ENCODE peak calls at places on chromosomes 4 and X, in ten cellular contexts. M, Y, V, C, G, I, X, T, N and D are unnamed samples.

GRCh38 chr4:113447695-113448265 is 313.8 kb downstream of the CAMK2D start:
- DNase-seq in G (no peak), X (peak), I (no peak), V (no peak), M (no peak), C (no peak), T (no peak), Y (no peak), N (no peak), D (no peak)

GRCh38 chr4:56183344-56183959 is 203.8 kb downstream of the AASDH start:
- DNase-seq in M (no peak), V (no peak), T (peak), I (no peak), X (no peak), Y (no peak), N (no peak), C (no peak), G (no peak), D (no peak)

GRCh38 chr4:92035666-92036065 is 268.1 kb upstream of the GRID2 start:
- DNase-seq in M (peak), T (no peak), I (no peak), N (no peak), X (no peak), G (no peak), V (no peak), Y (no peak), C (no peak), D (no peak)

GRCh38 chr4:34850983-34851382 is 1393.3 kb downstream of the ARAP2 start:
- DNase-seq in I (no peak), X (no peak), M (peak), N (no peak), T (no peak), G (no peak), V (no peak), C (peak), Y (no peak), D (no peak)

GRCh38 chr4:182062936-182063335 is 180.3 kb upstream of the TENM3 start:
- DNase-seq in T (no peak), N (no peak), M (peak), V (no peak), Y (peak), I (no peak), C (peak), G (no peak), X (no peak), D (peak)

GRCh38 chr4:38583102-38583501 is 80.9 kb upstream of the KLF3 start:
- DNase-seq in G (no peak), C (no peak), T (no peak), V (no peak), N (no peak), X (peak), I (no peak), Y (no peak), M (no peak), D (no peak)

GRCh38 chrX:40503094-40503493 is 77.7 kb upstream of the ATP6AP2 start:
- DNase-seq in M (no peak), X (no peak), N (no peak), G (no peak), I (no peak), C (no peak), Y (no peak), T (no peak), V (no peak), D (no peak)

GRCh38 chrX:39985551-39985950 is 112.2 kb downstream of the BCOR start:
- DNase-seq in C (peak), M (peak), X (no peak), T (peak), N (no peak), Y (no peak), V (no peak), I (no peak), G (no peak), D (no peak)

GRCh38 chrX:25640276-25640675 is 497.9 kb upstream of the MAGEB18 start:
- DNase-seq in M (no peak), T (no peak), V (no peak), C (no peak), N (no peak), I (no peak), G (peak), X (no peak), Y (no peak), D (no peak)

GRCh38 chrX:80432863-80433262 is 12.6 kb downstream of the TENT5D start:
- DNase-seq in X (no peak), M (no peak), V (no peak), N (no peak), T (no peak), I (no peak), C (no peak), G (no peak), Y (no peak), D (no peak)

GRCh38 chr4:81682492-81682891 is 210.8 kb upstream of the RASGEF1B start:
- DNase-seq in C (no peak), G (no peak), N (no peak), X (no peak), V (no peak), Y (no peak), I (no peak), M (no peak), T (no peak), D (no peak)

GRCh38 chr4:171378323-171378722 is 434.9 kb upstream of the GALNTL6 start:
- DNase-seq in N (no peak), C (no peak), V (no peak), T (no peak), X (no peak), G (no peak), I (no peak), M (peak), Y (no peak), D (no peak)

GRCh38 chrX:41108684-41109205 is 23.5 kb downstream of the USP9X start:
- DNase-seq in X (no peak), M (no peak), N (no peak), I (no peak), V (no peak), T (peak), C (no peak), Y (no peak), G (no peak), D (no peak)

GRCh38 chr4:142567199-142567598 is 278.9 kb downstream of the INPP4B start:
- DNase-seq in C (no peak), M (peak), G (no peak), V (no peak), X (peak), T (peak), N (no peak), Y (no peak), I (no peak), D (no peak)

GRCh38 chrX:106894978-106895452 is 8.1 kb downstream of the RIPPLY1 start:
- DNase-seq in T (no peak), V (no peak), N (no peak), X (no peak), C (peak), G (no peak), I (no peak), M (peak), Y (peak), D (no peak)

GRCh38 chrX:48558270-48558669 is 16.0 kb upstream of the RBM3 start:
- DNase-seq in T (no peak), V (no peak), M (peak), G (no peak), Y (peak), I (no peak), N (no peak), C (no peak), X (no peak), D (peak)

GRCh38 chrX:109184506-109185139 is 297.3 kb downstream of the GUCY2F start:
- DNase-seq in M (no peak), Y (no peak), C (no peak), T (no peak), V (no peak), X (no peak), N (no peak), G (no peak), I (no peak), D (no peak)

GRCh38 chr4:187883836-187884235 is 111.7 kb upstream of the ZFP42 start:
- DNase-seq in V (no peak), T (peak), I (no peak), X (no peak), G (no peak), C (no peak), M (no peak), N (no peak), Y (no peak), D (no peak)

GRCh38 chr4:3880595-3881120 is 114.5 kb downstream of the ADRA2C start:
- DNase-seq in Y (peak), X (peak), G (no peak), M (peak), I (peak), T (peak), C (peak), N (peak), V (peak), D (no peak)

GRCh38 chrX:123989235-123989634 is 27.7 kb downstream of the STAG2 start:
- DNase-seq in T (no peak), C (no peak), Y (no peak), X (no peak), G (no peak), I (no peak), V (no peak), M (no peak), N (no peak), D (no peak)

GRCh38 chr4:86497131-86497530 is 97.0 kb upstream of the PTPN13 start:
- DNase-seq in I (no peak), V (no peak), G (no peak), C (peak), N (no peak), X (no peak), Y (no peak), T (no peak), M (peak), D (no peak)

GRCh38 chrX:95156566-95156965 is 1482.6 kb downstream of the FAM133A start:
- DNase-seq in V (no peak), Y (no peak), G (no peak), M (no peak), T (peak), I (no peak), X (no peak), C (no peak), N (no peak), D (no peak)

GRCh38 chr4:82776925-82777542 is 21.6 kb downstream of the SCD5 start:
- DNase-seq in G (no peak), M (no peak), T (peak), V (no peak), N (no peak), C (no peak), X (no peak), I (no peak), Y (no peak), D (no peak)

GRCh38 chr4:184439856-184440592 is 34.3 kb downstream of the IRF2 start:
- DNase-seq in M (no peak), C (no peak), G (no peak), N (no peak), X (no peak), Y (peak), T (no peak), V (no peak), I (peak), D (no peak)